ENCODE peak calls at places on chromosomes 3 and 15, in five cellular contexts. One of them, this sample, is unnamed.

GRCh38 chr3:189267981-189268613 is 96.3 kb downstream of the TPRG1 start:
- DNase-seq in IMR-90: no peak
- DNase-seq in trophoblast cell: peak; percentile 71
- DNase-seq in mesenchymal stem cell: peak; percentile 14
- DNase-seq in H1: no peak
- DNase-seq in this sample: no peak

GRCh38 chr15:74799843-74800558 is 12.6 kb upstream of the LMAN1L start:
- DNase-seq in H1: peak; percentile 34
- DNase-seq in IMR-90: peak; percentile 52
- DNase-seq in trophoblast cell: peak; percentile 71
- DNase-seq in mesenchymal stem cell: peak; percentile 66
- DNase-seq in this sample: no peak

GRCh38 chr3:121592856-121593702 is at the start of gene FBXO40:
- DNase-seq in IMR-90: no peak
- DNase-seq in trophoblast cell: no peak
- DNase-seq in H1: peak; percentile 84
- DNase-seq in mesenchymal stem cell: no peak
- DNase-seq in this sample: no peak

GRCh38 chr3:24550588-24550987 is 55.9 kb upstream of the THRB start:
- DNase-seq in mesenchymal stem cell: peak; percentile 19
- DNase-seq in trophoblast cell: peak; percentile 24
- DNase-seq in IMR-90: no peak
- DNase-seq in H1: no peak
- DNase-seq in this sample: no peak

GRCh38 chr3:187802928-187803259 is 57.6 kb upstream of the BCL6 start:
- DNase-seq in trophoblast cell: no peak
- DNase-seq in H1: no peak
- DNase-seq in mesenchymal stem cell: no peak
- DNase-seq in IMR-90: no peak
- DNase-seq in this sample: no peak

GRCh38 chr3:165614332-165614731 is 222.9 kb downstream of the BCHE start:
- DNase-seq in IMR-90: no peak
- DNase-seq in mesenchymal stem cell: no peak
- DNase-seq in trophoblast cell: no peak
- DNase-seq in H1: no peak
- DNase-seq in this sample: no peak

GRCh38 chr3:34864011-34864410 is 775.3 kb upstream of the ARPP21 start:
- DNase-seq in IMR-90: no peak
- DNase-seq in mesenchymal stem cell: no peak
- DNase-seq in trophoblast cell: no peak
- DNase-seq in H1: no peak
- DNase-seq in this sample: no peak

GRCh38 chr3:172708905-172709775 is 1.7 kb downstream of the NCEH1 start:
- DNase-seq in H1: no peak
- DNase-seq in trophoblast cell: peak; percentile 54
- DNase-seq in mesenchymal stem cell: peak; percentile 33
- DNase-seq in IMR-90: peak; percentile 12
- DNase-seq in this sample: no peak

GRCh38 chr3:30141927-30142326 is 464.5 kb upstream of the TGFBR2 start:
- DNase-seq in H1: no peak
- DNase-seq in mesenchymal stem cell: no peak
- DNase-seq in IMR-90: no peak
- DNase-seq in trophoblast cell: no peak
- DNase-seq in this sample: no peak

GRCh38 chr3:48268381-48268935 is 27.6 kb downstream of the ZNF589 start:
- DNase-seq in IMR-90: no peak
- DNase-seq in trophoblast cell: no peak
- DNase-seq in H1: no peak
- DNase-seq in mesenchymal stem cell: no peak
- DNase-seq in this sample: no peak

GRCh38 chr15:33293619-33294309 is 17.0 kb upstream of the RYR3 start:
- DNase-seq in H1: no peak
- DNase-seq in mesenchymal stem cell: no peak
- DNase-seq in IMR-90: no peak
- DNase-seq in trophoblast cell: peak; percentile 75
- DNase-seq in this sample: no peak

DNA sequence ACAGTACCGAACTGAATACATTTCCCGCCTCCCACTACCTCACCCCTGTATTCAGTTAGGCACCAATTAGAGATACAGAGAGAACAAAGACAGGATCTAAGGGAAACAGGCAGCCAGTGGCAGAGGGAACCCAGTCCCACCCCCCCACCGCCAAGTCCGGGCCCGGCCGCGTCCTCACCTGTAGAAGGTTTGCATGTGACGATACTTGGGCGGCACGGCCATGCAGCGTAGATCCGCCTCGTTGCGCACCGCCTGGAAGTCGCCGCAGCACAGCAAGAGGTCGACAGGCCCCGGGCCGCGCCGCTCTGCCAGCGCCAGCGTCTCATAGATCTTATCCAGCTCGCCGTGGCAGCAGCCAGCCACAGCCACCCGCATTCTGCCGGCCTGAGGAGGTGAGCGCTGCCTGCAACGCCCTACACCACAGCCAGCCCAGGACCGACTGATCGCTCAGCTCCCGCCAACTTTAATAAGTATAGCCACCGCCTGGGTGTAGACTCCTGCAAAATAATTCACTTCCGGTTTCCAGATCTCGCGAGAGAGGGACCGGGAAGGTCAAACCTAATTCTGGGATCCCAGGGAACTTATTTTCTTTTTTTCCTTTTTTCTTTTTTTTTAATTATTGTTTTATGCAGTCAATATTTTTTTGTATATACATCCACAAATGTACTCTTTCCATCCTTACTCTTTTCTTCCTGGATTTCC is at the start of gene DBR1:
- DNase-seq in trophoblast cell: peak; percentile 89
- DNase-seq in H1: no peak
- DNase-seq in IMR-90: peak; percentile 80
- DNase-seq in mesenchymal stem cell: peak; percentile 87
- DNase-seq in this sample: peak; percentile 51
- H4K8ac ChIP-seq in trophoblast cell: peak within 1 kb of the TSS; percentile 99
- H4K8ac ChIP-seq in H1: peak within 1 kb of the TSS; percentile 99
- H4K8ac ChIP-seq in IMR-90: peak within 1 kb of the TSS; percentile 94
- H4K8ac ChIP-seq in mesenchymal stem cell: peak within 1 kb of the TSS; percentile 95
- H4K8ac ChIP-seq in this sample: peak within 1 kb of the TSS; percentile 92

GRCh38 chr3:12797892-12798558 is 1.5 kb downstream of the CAND2 start:
- DNase-seq in H1: no peak
- DNase-seq in IMR-90: no peak
- DNase-seq in mesenchymal stem cell: no peak
- DNase-seq in trophoblast cell: no peak
- DNase-seq in this sample: no peak

GRCh38 chr3:12796171-12797123 is at the start of gene CAND2:
- DNase-seq in trophoblast cell: peak; percentile 52
- DNase-seq in IMR-90: peak; percentile 37
- DNase-seq in mesenchymal stem cell: peak; percentile 61
- DNase-seq in H1: no peak
- DNase-seq in this sample: peak; percentile 38

GRCh38 chr3:12798559-12799179 is 2.2 kb downstream of the CAND2 start:
- DNase-seq in trophoblast cell: no peak
- DNase-seq in mesenchymal stem cell: no peak
- DNase-seq in H1: no peak
- DNase-seq in IMR-90: no peak
- DNase-seq in this sample: no peak

GRCh38 chr3:12799525-12800440 is 3.3 kb downstream of the CAND2 start:
- DNase-seq in mesenchymal stem cell: no peak
- DNase-seq in trophoblast cell: no peak
- DNase-seq in H1: no peak
- DNase-seq in IMR-90: no peak
- DNase-seq in this sample: no peak

GRCh38 chr3:12797124-12797891 is 828 bp downstream of the CAND2 start:
- DNase-seq in IMR-90: no peak
- DNase-seq in H1: no peak
- DNase-seq in trophoblast cell: no peak
- DNase-seq in mesenchymal stem cell: no peak
- DNase-seq in this sample: no peak
- H3K4me3 ChIP-seq in IMR-90: peak overlapping the region; percentile 79
- H3K4me3 ChIP-seq in H1: peak overlapping the region; percentile 88
- H3K4me3 ChIP-seq in trophoblast cell: no peak overlapping the region
- H3K4me3 ChIP-seq in mesenchymal stem cell: no peak overlapping the region
- H3K4me3 ChIP-seq in this sample: no peak overlapping the region

DNA sequence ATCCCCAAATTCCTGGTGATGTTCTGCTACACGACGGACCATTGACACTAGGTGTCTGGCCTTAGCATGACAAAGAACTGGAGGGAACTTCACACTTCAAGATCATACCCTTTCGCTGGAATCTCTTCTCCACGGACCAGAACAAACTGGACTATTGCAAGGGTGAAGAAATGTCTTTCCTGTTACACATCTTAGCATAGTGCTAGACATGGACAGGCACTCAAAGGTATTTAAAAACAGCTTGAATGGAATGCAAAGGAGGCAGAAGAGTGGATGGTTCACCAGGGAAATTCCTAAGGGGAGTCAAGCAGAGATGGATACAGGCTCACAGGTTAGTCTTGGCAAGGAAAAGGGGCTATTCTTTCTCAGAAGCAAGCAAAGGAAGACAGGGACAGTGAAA is 33.5 kb upstream of the PDZRN3 start:
- DNase-seq in trophoblast cell: peak; percentile 64
- DNase-seq in mesenchymal stem cell: no peak
- DNase-seq in H1: no peak
- DNase-seq in IMR-90: no peak
- DNase-seq in this sample: no peak
- H2AFZ ChIP-seq in trophoblast cell: no peak overlapping the region
- H2AFZ ChIP-seq in mesenchymal stem cell: no peak overlapping the region
- H2AFZ ChIP-seq in H1: no peak overlapping the region
- H2AFZ ChIP-seq in IMR-90: no peak overlapping the region
- H2AFZ ChIP-seq in this sample: no peak overlapping the region

GRCh38 chr15:99158626-99159412 is 53.9 kb downstream of the SYNM start:
- DNase-seq in mesenchymal stem cell: no peak
- DNase-seq in IMR-90: no peak
- DNase-seq in trophoblast cell: no peak
- DNase-seq in H1: no peak
- DNase-seq in this sample: no peak

GRCh38 chr15:99154271-99154670 is 49.4 kb downstream of the SYNM start:
- DNase-seq in mesenchymal stem cell: no peak
- DNase-seq in trophoblast cell: no peak
- DNase-seq in IMR-90: peak; percentile 29
- DNase-seq in H1: no peak
- DNase-seq in this sample: no peak

GRCh38 chr15:99157456-99157855 is 52.6 kb downstream of the SYNM start:
- DNase-seq in H1: no peak
- DNase-seq in trophoblast cell: no peak
- DNase-seq in mesenchymal stem cell: peak; percentile 38
- DNase-seq in IMR-90: peak; percentile 58
- DNase-seq in this sample: no peak

GRCh38 chr15:99153026-99153535 is 48.2 kb downstream of the SYNM start:
- DNase-seq in H1: no peak
- DNase-seq in trophoblast cell: no peak
- DNase-seq in mesenchymal stem cell: no peak
- DNase-seq in IMR-90: no peak
- DNase-seq in this sample: no peak

GRCh38 chr15:99155961-99156443 is 51.1 kb downstream of the SYNM start:
- DNase-seq in IMR-90: peak; percentile 65
- DNase-seq in trophoblast cell: peak; percentile 58
- DNase-seq in H1: no peak
- DNase-seq in mesenchymal stem cell: no peak
- DNase-seq in this sample: no peak
- H4K8ac ChIP-seq in IMR-90: no peak overlapping the region
- H4K8ac ChIP-seq in trophoblast cell: no peak overlapping the region
- H4K8ac ChIP-seq in H1: no peak overlapping the region
- H4K8ac ChIP-seq in mesenchymal stem cell: no peak overlapping the region
- H4K8ac ChIP-seq in this sample: no peak overlapping the region

DNA sequence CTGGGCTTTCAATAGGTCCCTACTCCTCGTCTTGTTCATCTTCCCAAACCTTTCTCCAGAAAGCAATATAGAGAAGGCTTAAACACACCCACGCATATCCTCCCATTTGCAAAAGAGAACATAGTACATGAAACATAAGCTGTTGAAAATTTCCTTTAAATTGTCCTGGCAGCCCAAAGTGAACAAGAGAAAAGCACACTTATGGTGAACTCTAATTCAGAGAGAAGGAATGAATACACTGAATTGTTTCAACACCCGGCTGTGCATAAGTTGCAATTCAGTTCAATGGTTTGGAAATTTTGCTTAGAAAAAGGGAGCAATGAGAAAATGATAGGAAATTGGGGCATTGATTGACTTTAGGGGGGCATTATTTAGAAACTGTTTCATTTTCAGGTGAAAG is 202.6 kb downstream of the TIGIT start:
- DNase-seq in IMR-90: no peak
- DNase-seq in trophoblast cell: no peak
- DNase-seq in mesenchymal stem cell: peak; percentile 19
- DNase-seq in H1: no peak
- DNase-seq in this sample: no peak
- H3K4me3 ChIP-seq in IMR-90: no peak overlapping the region
- H3K4me3 ChIP-seq in trophoblast cell: no peak overlapping the region
- H3K4me3 ChIP-seq in mesenchymal stem cell: no peak overlapping the region
- H3K4me3 ChIP-seq in H1: no peak overlapping the region
- H3K4me3 ChIP-seq in this sample: no peak overlapping the region

GRCh38 chr3:37216597-37217097 is 42.3 kb upstream of the LRRFIP2 start:
- DNase-seq in trophoblast cell: no peak
- DNase-seq in H1: no peak
- DNase-seq in mesenchymal stem cell: no peak
- DNase-seq in IMR-90: no peak
- DNase-seq in this sample: no peak

GRCh38 chr3:37221407-37221806 is 47.0 kb upstream of the LRRFIP2 start:
- DNase-seq in mesenchymal stem cell: peak; percentile 56
- DNase-seq in IMR-90: peak; percentile 88
- DNase-seq in trophoblast cell: peak; percentile 81
- DNase-seq in H1: no peak
- DNase-seq in this sample: no peak

GRCh38 chr3:37214076-37214475 is 39.7 kb upstream of the LRRFIP2 start:
- DNase-seq in H1: no peak
- DNase-seq in mesenchymal stem cell: no peak
- DNase-seq in trophoblast cell: peak; percentile 22
- DNase-seq in IMR-90: no peak
- DNase-seq in this sample: no peak

GRCh38 chr3:37217098-37217849 is 42.9 kb upstream of the LRRFIP2 start:
- DNase-seq in trophoblast cell: no peak
- DNase-seq in IMR-90: no peak
- DNase-seq in H1: no peak
- DNase-seq in mesenchymal stem cell: no peak
- DNase-seq in this sample: no peak

GRCh38 chr3:37218206-37218605 is 43.8 kb upstream of the LRRFIP2 start:
- DNase-seq in trophoblast cell: no peak
- DNase-seq in mesenchymal stem cell: no peak
- DNase-seq in IMR-90: no peak
- DNase-seq in H1: no peak
- DNase-seq in this sample: no peak
- H2AFZ ChIP-seq in trophoblast cell: no peak overlapping the region
- H2AFZ ChIP-seq in mesenchymal stem cell: no peak overlapping the region
- H2AFZ ChIP-seq in IMR-90: no peak overlapping the region
- H2AFZ ChIP-seq in H1: no peak overlapping the region
- H2AFZ ChIP-seq in this sample: no peak overlapping the region

This sample was measured in neuronal stem cell.